ENCODE peak calls at places on chromosomes 7 and 10, in six cellular contexts. A, M, V, D, E and G are unnamed samples.

GRCh38 chr7:90853205-90853604 is 257.1 kb downstream of the CDK14 start:
- DNase-seq in A (no peak), V (no peak), D (no peak), E (no peak), M (no peak), G (no peak)

GRCh38 chr7:2715341-2716231 is 27.6 kb downstream of the AMZ1 start:
- DNase-seq in E (no peak), M (no peak), D (peak), A (no peak), V (no peak), G (no peak)

GRCh38 chr7:4682621-4683042 is 537 bp downstream of the FOXK1 start:
- DNase-seq in D (peak), V (peak), E (no peak), M (no peak), A (peak), G (peak)

GRCh38 chr10:13977861-13978843 is 352.6 kb downstream of the FRMD4A start:
- DNase-seq in E (no peak), D (peak), A (no peak), M (no peak), V (peak), G (no peak)

GRCh38 chr10:102814456-102814871 is 22.7 kb downstream of the CYP17A1 start:
- DNase-seq in A (peak), E (no peak), V (peak), D (peak), M (peak), G (peak)

GRCh38 chr7:20785211-20786048 is 1.3 kb downstream of the SP8 start:
- DNase-seq in M (no peak), E (no peak), V (no peak), D (no peak), A (no peak), G (no peak)

GRCh38 chr10:77715081-77715480 is 77.5 kb upstream of the KCNMA1 start:
- DNase-seq in D (no peak), V (no peak), A (no peak), M (no peak), E (no peak), G (no peak)

GRCh38 chr10:70593513-70593890 is 9.0 kb downstream of the PRF1 start:
- DNase-seq in E (no peak), A (no peak), M (no peak), D (no peak), V (no peak), G (no peak)

GRCh38 chr7:108014200-108014599 is 11.2 kb upstream of the LAMB1 start:
- DNase-seq in E (no peak), D (peak), A (no peak), M (no peak), V (peak), G (no peak)

GRCh38 chr7:106573125-106573663 is 87.8 kb downstream of the CCDC71L start:
- DNase-seq in A (no peak), D (no peak), V (no peak), E (no peak), M (no peak), G (no peak)

GRCh38 chr10:49605177-49605938 is 4.8 kb upstream of the SLC18A3 start:
- DNase-seq in M (no peak), V (no peak), D (no peak), E (no peak), A (no peak), G (no peak)

GRCh38 chr7:138527746-138528223 is 67.7 kb downstream of the TRIM24 start:
- DNase-seq in E (no peak), V (peak), M (no peak), D (no peak), A (no peak), G (no peak)

GRCh38 chr10:105793071-105793470 is 1152.0 kb downstream of the SORCS3 start:
- DNase-seq in A (no peak), V (no peak), M (no peak), E (no peak), D (no peak), G (no peak)

GRCh38 chr10:119131512-119132240 is 27.8 kb downstream of the DENND10 start:
- DNase-seq in M (no peak), E (no peak), V (no peak), A (no peak), D (peak), G (no peak)

GRCh38 chr10:30013684-30014246 is 45.6 kb downstream of the JCAD start:
- DNase-seq in M (no peak), E (no peak), A (peak), V (peak), D (peak), G (peak)